ENCODE peak calls at places on chromosomes 16 and 17, in four cellular contexts. D is stimulated activated CD4-positive, alpha-beta T cell treated with anti-CD3 and anti-CD28 coated beads, Interleukin-1b, Interleukin-23, amount 100 ng/mL, for 48 hours; T is GM13976; P is CD8-positive, alpha-beta T cell. F is an unnamed sample.

GRCh38 chr16:84194470-84195200 is 3.7 kb downstream of the ADAD2 start:
- DNase-seq in T (no peak), D (peak), P (peak), F (no peak)

GRCh38 chr17:76547183-76547641 is 7.4 kb downstream of the PRCD start:
- DNase-seq in P (peak), D (peak), T (peak), F (peak)

GRCh38 chr16:46830417-46830901 is 521 bp downstream of the C16orf87 start:
- DNase-seq in P (peak), T (peak), D (peak), F (no peak)

GRCh38 chr16:57329718-57330327 is 28.8 kb upstream of the CCL22 start:
- DNase-seq in P (no peak), D (no peak), T (no peak), F (no peak)

GRCh38 chr17:49570540-49571242 is 5.0 kb upstream of the NXPH3 start:
- DNase-seq in P (no peak), D (no peak), T (no peak), F (no peak)

GRCh38 chr17:58412910-58413630 is 4.3 kb downstream of the RNF43 start:
- DNase-seq in P (no peak), D (no peak), T (no peak), F (no peak)

GRCh38 chr17:43732961-43733360 is 25.6 kb downstream of the SOST start:
- DNase-seq in P (no peak), T (no peak), D (no peak), F (no peak)

GRCh38 chr16:4402439-4403132 is 13.8 kb downstream of the CORO7 start:
- DNase-seq in D (peak), P (peak), T (peak), F (no peak)

GRCh38 chr17:38706625-38707298 is 1.7 kb downstream of the MLLT6 start:
- DNase-seq in P (no peak), D (no peak), T (no peak), F (no peak)

GRCh38 chr16:50881331-50881830 is 139.5 kb downstream of the CYLD start:
- DNase-seq in P (no peak), T (no peak), D (no peak), F (no peak)

GRCh38 chr17:31754239-31754945 is 104.7 kb downstream of the COPRS start:
- DNase-seq in D (no peak), T (no peak), P (no peak), F (no peak)

GRCh38 chr16:89315791-89316581 is 98.5 kb downstream of the ZNF778 start:
- DNase-seq in P (peak), D (peak), T (peak), F (peak)

GRCh38 chr16:48014349-48015135 is 141.3 kb downstream of the ABCC12 start:
- DNase-seq in T (no peak), D (no peak), P (no peak), F (no peak)

GRCh38 chr17:50614471-50615051 is 20.1 kb upstream of the ABCC3 start:
- DNase-seq in T (no peak), P (no peak), D (no peak), F (no peak)

GRCh38 chr16:30458561-30459394 is 13.1 kb upstream of the SEPHS2 start:
- DNase-seq in T (peak), P (peak), D (peak), F (peak)

GRCh38 chr16:68005786-68006286 is 6.6 kb upstream of the DPEP2 start:
- DNase-seq in D (no peak), T (no peak), P (peak), F (peak)

GRCh38 chr17:58538801-58539410 is 24.5 kb upstream of the MTMR4 start:
- DNase-seq in P (no peak), D (no peak), T (no peak), F (no peak)

GRCh38 chr16:14196011-14196410 is 124.9 kb downstream of the MRTFB start:
- DNase-seq in D (no peak), T (no peak), P (no peak), F (no peak)

GRCh38 chr17:7947651-7948050 is 15.6 kb downstream of the CNTROB start:
- DNase-seq in P (no peak), D (no peak), T (no peak), F (no peak)

F was measured in GDM1.